ENCODE peak calls at places on chromosomes 1 and 21, in nine cellular contexts. L is A549, V is tibial nerve, Y is H1, P is stomach, E is sigmoid colon, X is suprapubic skin, K is SK-N-SH, S is HepG2. R is an unnamed sample.

GRCh38 chr1:230172016-230172356 is 104.9 kb downstream of the GALNT2 start:
- DNase-seq in L (no peak), V (no peak), Y (no peak), P (peak), E (peak), X (no peak), K (no peak), S (no peak), R (no peak)

GRCh38 chr1:9281071-9281827 is 11.4 kb upstream of the SPSB1 start:
- DNase-seq in L (no peak), V (no peak), Y (no peak), P (no peak), E (no peak), X (no peak), K (no peak), S (no peak), R (no peak)

GRCh38 chr1:225428066-225428878 is 434 bp upstream of the LBR start:
- DNase-seq in L (peak), V (peak), Y (peak), P (peak), E (peak), X (peak), K (peak), S (peak), R (peak)

GRCh38 chr21:33587792-33588484 is 546 bp downstream of the DONSON start:
- DNase-seq in L (peak), V (peak), Y (no peak), P (peak), E (peak), X (peak), K (no peak), S (no peak), R (peak)

GRCh38 chr21:14753069-14753465 is 207.0 kb upstream of the SAMSN1 start:
- DNase-seq in L (no peak), V (no peak), Y (no peak), P (no peak), E (no peak), X (no peak), K (no peak), S (no peak), R (no peak)

GRCh38 chr1:27392778-27393635 is 585 bp downstream of the GPR3 start:
- DNase-seq in L (peak), V (no peak), Y (no peak), P (no peak), E (no peak), X (no peak), K (peak), S (no peak), R (no peak)

GRCh38 chr1:16385659-16386453 is 18.8 kb downstream of the SZRD1 start:
- DNase-seq in L (no peak), V (no peak), Y (no peak), P (no peak), E (no peak), X (no peak), K (no peak), S (no peak), R (no peak)

GRCh38 chr1:11823366-11824137 is 17.6 kb downstream of the CLCN6 start:
- DNase-seq in L (no peak), V (no peak), Y (no peak), P (no peak), E (peak), X (peak), K (no peak), S (no peak), R (no peak)

GRCh38 chr1:85413169-85413568 is 51.8 kb downstream of the DDAH1 start:
- DNase-seq in L (no peak), V (no peak), Y (no peak), P (no peak), E (no peak), X (no peak), K (no peak), S (no peak), R (no peak)

GRCh38 chr1:30526652-30527345 is 196.6 kb downstream of the MATN1 start:
- DNase-seq in L (no peak), V (no peak), Y (no peak), P (no peak), E (no peak), X (no peak), K (no peak), S (no peak), R (no peak)

GRCh38 chr1:102790997-102791396 is 317.3 kb downstream of the COL11A1 start:
- DNase-seq in L (no peak), V (no peak), Y (no peak), P (no peak), E (no peak), X (no peak), K (peak), S (no peak), R (no peak)

GRCh38 chr1:183191833-183192232 is 5.8 kb downstream of the LAMC2 start:
- DNase-seq in L (no peak), V (no peak), Y (no peak), P (no peak), E (no peak), X (no peak), K (no peak), S (no peak), R (no peak)

GRCh38 chr21:42235593-42235992 is 16.7 kb downstream of the ABCG1 start:
- DNase-seq in L (no peak), V (no peak), Y (no peak), P (no peak), E (no peak), X (no peak), K (no peak), S (no peak), R (no peak)

GRCh38 chr1:13469343-13469742 is 44.5 kb downstream of the LRRC38 start:
- DNase-seq in L (peak), V (peak), Y (no peak), P (no peak), E (no peak), X (no peak), K (no peak), S (peak), R (no peak)

GRCh38 chr1:148362141-148362929 is 120.8 kb downstream of the PPIAL4G start:
- DNase-seq in L (no peak), V (no peak), Y (peak), P (peak), E (no peak), X (no peak), K (no peak), S (no peak), R (peak)

GRCh38 chr1:24216254-24216653 is 29.2 kb upstream of the IFNLR1 start:
- DNase-seq in L (no peak), V (no peak), Y (no peak), P (peak), E (no peak), X (no peak), K (peak), S (no peak), R (no peak)

GRCh38 chr1:182084487-182085316 is 23.2 kb upstream of the ZNF648 start:
- DNase-seq in L (peak), V (peak), Y (peak), P (peak), E (peak), X (peak), K (peak), S (peak), R (peak)

GRCh38 chr1:178938959-178939317 is 68.1 kb upstream of the ANGPTL1 start:
- DNase-seq in L (no peak), V (peak), Y (peak), P (no peak), E (peak), X (peak), K (no peak), S (no peak), R (peak)

GRCh38 chr1:43605157-43605556 is 44.8 kb upstream of the KDM4A start:
- DNase-seq in L (no peak), V (no peak), Y (no peak), P (no peak), E (no peak), X (no peak), K (no peak), S (no peak), R (no peak)

GRCh38 chr1:26938004-26938658 is 16.6 kb downstream of the NUDC start:
- DNase-seq in L (no peak), V (no peak), Y (no peak), P (no peak), E (no peak), X (no peak), K (no peak), S (peak), R (no peak)

GRCh38 chr1:170665625-170666024 is 1.7 kb downstream of the PRRX1 start:
- DNase-seq in L (no peak), V (no peak), Y (peak), P (no peak), E (no peak), X (no peak), K (no peak), S (no peak), R (no peak)

GRCh38 chr1:111404588-111404987 is 22.9 kb downstream of the OVGP1 start:
- DNase-seq in L (no peak), V (no peak), Y (no peak), P (no peak), E (no peak), X (no peak), K (no peak), S (no peak), R (no peak)

GRCh38 chr1:167054531-167054930 is 35.6 kb downstream of the GPA33 start:
- DNase-seq in L (no peak), V (no peak), Y (no peak), P (no peak), E (no peak), X (no peak), K (no peak), S (no peak), R (no peak)

GRCh38 chr1:155322571-155322952 is 1.9 kb downstream of the RUSC1 start:
- DNase-seq in L (peak), V (no peak), Y (peak), P (no peak), E (peak), X (no peak), K (peak), S (no peak), R (no peak)

GRCh38 chr1:245874942-245875580 is 632.0 kb downstream of the SMYD3 start:
- DNase-seq in L (no peak), V (peak), Y (no peak), P (peak), E (peak), X (no peak), K (peak), S (no peak), R (peak)

GRCh38 chr1:26991310-26992116 is 2.0 kb upstream of the TRNP1 start:
- DNase-seq in L (peak), V (no peak), Y (no peak), P (no peak), E (no peak), X (no peak), K (no peak), S (peak), R (no peak)

GRCh38 chr1:94866178-94866822 is 46.1 kb downstream of the SLC44A3 start:
- DNase-seq in L (no peak), V (no peak), Y (no peak), P (no peak), E (no peak), X (no peak), K (no peak), S (no peak), R (no peak)

GRCh38 chr1:41274827-41275519 is 32.9 kb upstream of the SCMH1 start:
- DNase-seq in L (no peak), V (no peak), Y (no peak), P (no peak), E (no peak), X (no peak), K (no peak), S (no peak), R (no peak)

GRCh38 chr21:42722808-42723470 is 69.5 kb downstream of the PDE9A start:
- DNase-seq in L (no peak), V (no peak), Y (no peak), P (no peak), E (no peak), X (no peak), K (no peak), S (no peak), R (no peak)

GRCh38 chr1:53381790-53382401 is 54.0 kb upstream of the LRP8 start:
- DNase-seq in L (peak), V (no peak), Y (no peak), P (no peak), E (peak), X (no peak), K (no peak), S (no peak), R (no peak)

GRCh38 chr21:34883501-34884271 is 165.4 kb downstream of the RUNX1 start:
- DNase-seq in L (no peak), V (no peak), Y (no peak), P (no peak), E (no peak), X (no peak), K (no peak), S (no peak), R (no peak)

GRCh38 chr1:92990828-92991227 is 29.6 kb upstream of the DIPK1A start:
- DNase-seq in L (no peak), V (no peak), Y (no peak), P (no peak), E (no peak), X (no peak), K (peak), S (peak), R (peak)

GRCh38 chr21:26659181-26659580 is 86.1 kb upstream of the CYYR1 start:
- DNase-seq in L (no peak), V (no peak), Y (no peak), P (no peak), E (no peak), X (no peak), K (no peak), S (no peak), R (no peak)

GRCh38 chr21:34365794-34366193 is 2.0 kb downstream of the KCNE2 start:
- DNase-seq in L (no peak), V (no peak), Y (peak), P (peak), E (peak), X (no peak), K (no peak), S (peak), R (peak)

GRCh38 chr21:44740721-44741120 is 29.3 kb upstream of the TSPEAR start:
- DNase-seq in L (no peak), V (no peak), Y (peak), P (no peak), E (no peak), X (peak), K (no peak), S (no peak), R (no peak)

GRCh38 chr1:223609961-223610360 is 55.5 kb downstream of the CAPN8 start:
- DNase-seq in L (no peak), V (no peak), Y (no peak), P (no peak), E (no peak), X (no peak), K (no peak), S (no peak), R (no peak)
- TF ChIP-seq EP300 in L (no peak), V (no peak), Y (no peak), P (no peak), E (no peak), X (no peak), K (no peak), S (no peak), R (no peak)

DNA sequence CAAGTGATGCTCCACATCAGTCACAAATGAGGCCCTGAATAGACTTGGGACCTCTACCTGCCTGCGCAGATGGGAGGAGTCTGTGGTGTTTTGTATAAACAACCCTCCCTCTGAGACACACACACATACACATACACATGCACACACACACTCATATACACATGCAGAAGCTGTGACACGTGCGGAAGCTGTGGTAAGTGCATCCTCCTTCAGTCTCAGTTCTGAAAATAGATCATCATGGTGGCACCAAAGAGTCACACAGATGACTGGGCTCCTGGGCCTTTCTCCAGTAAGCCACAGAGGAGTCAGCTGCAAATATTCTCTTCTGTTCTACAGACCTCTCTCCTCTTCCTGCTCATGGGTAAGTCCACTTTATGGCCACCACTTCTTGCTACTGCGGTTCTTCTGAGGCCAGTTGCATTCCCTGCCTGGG is at the start of gene LY9:
- DNase-seq in L (no peak), V (peak), Y (no peak), P (peak), E (no peak), X (no peak), K (no peak), S (no peak), R (peak)
- H3K4me3 ChIP-seq in L (no peak), V (no peak), Y (no peak), P (no peak), E (no peak), X (peak), K (no peak), S (no peak), R (peak)

GRCh38 chr1:36322085-36322785 is 1.2 kb downstream of the EVA1B start:
- DNase-seq in L (no peak), V (no peak), Y (peak), P (no peak), E (peak), X (no peak), K (no peak), S (no peak), R (no peak)

GRCh38 chr1:36320291-36320758 is 3.1 kb downstream of the EVA1B start:
- DNase-seq in L (no peak), V (no peak), Y (peak), P (no peak), E (no peak), X (no peak), K (no peak), S (no peak), R (no peak)

GRCh38 chr1:36322786-36323635 is 434 bp downstream of the EVA1B start:
- DNase-seq in L (no peak), V (no peak), Y (peak), P (peak), E (peak), X (no peak), K (peak), S (no peak), R (peak)

GRCh38 chr1:36320767-36321118 is 2.7 kb downstream of the EVA1B start:
- DNase-seq in L (no peak), V (no peak), Y (no peak), P (no peak), E (no peak), X (no peak), K (no peak), S (no peak), R (no peak)

DNA sequence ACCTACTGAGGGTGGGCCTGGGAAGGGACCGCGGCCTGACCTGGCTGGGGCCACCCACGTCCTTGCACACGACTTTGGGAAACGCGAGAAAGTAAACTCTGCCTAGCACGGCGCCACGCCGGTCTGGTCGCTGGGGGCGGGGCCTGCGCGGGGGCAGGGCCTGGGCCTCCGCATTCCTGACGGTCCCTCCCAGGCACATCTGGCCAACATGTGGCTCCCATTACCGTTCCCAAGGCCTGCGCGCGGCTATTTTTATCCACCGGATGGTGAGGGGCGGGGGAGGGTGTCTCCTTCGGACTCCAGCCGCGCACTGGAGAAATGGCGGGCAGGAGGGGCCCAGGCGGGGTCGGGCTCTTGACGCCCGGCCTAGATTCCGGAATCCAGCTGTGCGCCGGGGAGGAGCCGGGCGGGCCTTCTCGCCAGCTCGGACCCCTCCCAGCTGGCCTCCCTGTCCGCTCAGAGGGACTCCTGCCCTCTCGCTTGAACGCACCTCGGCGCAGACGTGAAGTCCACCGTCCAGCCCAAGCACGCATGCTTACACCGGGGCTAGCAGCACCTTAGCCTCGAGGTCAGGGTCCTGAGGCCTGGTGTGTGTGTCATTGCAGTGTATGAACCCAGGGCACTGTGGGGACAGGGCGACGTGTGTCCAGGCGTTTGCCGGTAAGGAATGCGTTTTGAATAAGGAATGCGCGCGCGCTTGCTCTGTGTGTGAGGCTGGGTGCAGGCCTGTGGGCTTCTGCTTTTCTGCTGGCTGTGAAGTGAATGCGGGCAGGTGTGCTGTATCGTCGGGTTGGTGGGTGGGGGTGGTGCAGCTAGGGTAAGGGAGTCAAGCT is 2.1 kb downstream of the EVA1B start:
- DNase-seq in L (no peak), V (peak), Y (peak), P (peak), E (peak), X (peak), K (peak), S (no peak), R (peak)
- TF ChIP-seq EP300 in L (no peak), V (peak), Y (peak), P (no peak), E (no peak), X (no peak), K (no peak), S (no peak), R (no peak)

DNA sequence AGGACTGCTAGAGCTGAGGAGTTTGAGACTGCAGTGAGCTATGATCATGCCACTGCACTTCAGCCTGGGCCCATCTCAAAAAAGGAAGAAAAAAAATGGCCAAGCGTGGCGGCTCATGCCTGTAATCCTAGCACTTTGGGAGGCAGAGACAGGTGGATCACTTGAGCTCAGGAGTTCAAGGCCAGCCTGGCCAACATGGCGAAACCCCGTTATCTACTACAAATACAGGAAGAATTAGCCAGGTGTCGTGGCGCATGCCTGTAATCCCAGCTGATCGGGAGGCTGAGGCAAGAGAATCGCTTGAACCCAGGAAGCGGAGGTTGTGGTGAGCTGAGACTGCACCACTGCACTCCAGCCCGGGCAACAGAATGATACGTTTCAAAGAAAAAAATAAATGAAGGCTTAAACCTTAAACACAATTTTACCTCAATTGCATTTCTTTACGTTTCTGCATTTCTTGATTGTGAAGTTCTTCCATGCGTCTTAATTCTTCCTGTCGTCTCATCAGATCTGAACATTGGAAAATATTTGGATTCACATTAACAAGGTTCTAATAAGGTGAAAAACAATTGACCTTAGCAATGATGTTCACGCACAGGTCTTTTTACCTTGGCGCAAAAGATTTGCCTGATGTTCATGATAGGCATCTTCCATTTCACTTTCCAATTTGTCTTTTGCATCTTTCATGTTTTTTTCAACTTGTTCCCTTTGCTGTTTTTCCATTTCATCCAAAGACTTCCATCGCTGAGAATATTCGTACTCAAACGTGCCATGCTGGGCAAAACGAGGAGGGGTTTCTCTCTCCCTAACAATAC is 4.2 kb downstream of the SFPQ start:
- DNase-seq in L (no peak), V (no peak), Y (no peak), P (no peak), E (no peak), X (no peak), K (no peak), S (peak), R (no peak)
- H3K4me3 ChIP-seq in L (peak), V (no peak), Y (peak), P (peak), E (no peak), X (peak), K (peak), S (peak), R (no peak)

GRCh38 chr1:119633575-119634325 is 14.3 kb downstream of the ZNF697 start:
- DNase-seq in L (no peak), V (no peak), Y (no peak), P (no peak), E (no peak), X (no peak), K (no peak), S (no peak), R (no peak)

GRCh38 chr1:119637719-119638118 is 10.3 kb downstream of the ZNF697 start:
- DNase-seq in L (no peak), V (no peak), Y (no peak), P (no peak), E (no peak), X (no peak), K (no peak), S (no peak), R (no peak)

GRCh38 chr1:119636500-119637089 is 11.5 kb downstream of the ZNF697 start:
- DNase-seq in L (no peak), V (no peak), Y (no peak), P (no peak), E (no peak), X (no peak), K (no peak), S (no peak), R (no peak)

GRCh38 chr1:119632836-119633235 is 15.2 kb downstream of the ZNF697 start:
- DNase-seq in L (no peak), V (no peak), Y (no peak), P (no peak), E (no peak), X (no peak), K (no peak), S (no peak), R (no peak)

GRCh38 chr1:119635801-119636390 is 12.2 kb downstream of the ZNF697 start:
- DNase-seq in L (no peak), V (no peak), Y (no peak), P (no peak), E (no peak), X (no peak), K (no peak), S (no peak), R (no peak)
- TF ChIP-seq EP300 in L (no peak), V (no peak), Y (no peak), P (no peak), E (no peak), X (no peak), K (no peak), S (no peak), R (no peak)